ENCODE peak calls at places on chromosomes 13 and 19, in eight cellular contexts. L is adrenal gland, M is endothelial cell of umbilical vein, K is Peyer's patch, Q is HCT116, H is esophagus squamous epithelium, R is heart left ventricle, Y is IMR-90. T is an unnamed sample.
A peak's percentile ranks its signal among the peaks of the same experiment; 100 is the strongest.

GRCh38 chr19:17560205-17560595 is 4.8 kb downstream of the COLGALT1 start:
- DNase-seq in L (peak; percentile 80), M (peak; percentile 10), K (no peak), Q (no peak), H (no peak), R (no peak), Y (peak; percentile 93), T (peak; percentile 26)

GRCh38 chr19:57706346-57706745 is 2.7 kb downstream of the ZNF154 start:
- DNase-seq in L (no peak), M (no peak), K (no peak), Q (no peak), H (no peak), R (no peak), Y (no peak), T (no peak)

GRCh38 chr13:77859450-77859849 is 59.2 kb downstream of the EDNRB start:
- DNase-seq in L (peak; percentile 59), M (no peak), K (no peak), Q (no peak), H (no peak), R (no peak), Y (peak; percentile 82), T (peak; percentile 11)

GRCh38 chr13:84651288-84651687 is 769.0 kb upstream of the SLITRK1 start:
- DNase-seq in L (no peak), M (no peak), K (no peak), Q (no peak), H (no peak), R (no peak), Y (peak; percentile 85), T (peak; percentile 19)

GRCh38 chr13:97582170-97582569 is 148.2 kb downstream of the RAP2A start:
- DNase-seq in L (no peak), M (no peak), K (no peak), Q (no peak), H (no peak), R (no peak), Y (no peak), T (no peak)

GRCh38 chr13:99347911-99348451 is 40.8 kb upstream of the GPR183 start:
- DNase-seq in L (no peak), M (no peak), K (no peak), Q (no peak), H (no peak), R (no peak), Y (no peak), T (no peak)

GRCh38 chr13:40406405-40407138 is 259.9 kb downstream of the FOXO1 start:
- DNase-seq in L (no peak), M (peak; percentile 35), K (no peak), Q (peak; percentile 26), H (no peak), R (no peak), Y (peak; percentile 75), T (no peak)

GRCh38 chr13:109412232-109412935 is 374.0 kb downstream of the IRS2 start:
- DNase-seq in L (peak; percentile 85), M (peak; percentile 5), K (no peak), Q (peak; percentile 18), H (no peak), R (peak; percentile 67), Y (peak; percentile 33), T (peak; percentile 17)

GRCh38 chr13:111517641-111518010 is 197.2 kb downstream of the TEX29 start:
- DNase-seq in L (no peak), M (no peak), K (no peak), Q (no peak), H (no peak), R (no peak), Y (no peak), T (no peak)

GRCh38 chr19:31880283-31880682 is 465.1 kb upstream of the ZNF507 start:
- DNase-seq in L (no peak), M (no peak), K (no peak), Q (no peak), H (no peak), R (no peak), Y (no peak), T (no peak)

GRCh38 chr19:17078038-17078919 is 2.7 kb downstream of the MYO9B start:
- DNase-seq in L (no peak), M (no peak), K (no peak), Q (no peak), H (no peak), R (no peak), Y (no peak), T (no peak)

DNA sequence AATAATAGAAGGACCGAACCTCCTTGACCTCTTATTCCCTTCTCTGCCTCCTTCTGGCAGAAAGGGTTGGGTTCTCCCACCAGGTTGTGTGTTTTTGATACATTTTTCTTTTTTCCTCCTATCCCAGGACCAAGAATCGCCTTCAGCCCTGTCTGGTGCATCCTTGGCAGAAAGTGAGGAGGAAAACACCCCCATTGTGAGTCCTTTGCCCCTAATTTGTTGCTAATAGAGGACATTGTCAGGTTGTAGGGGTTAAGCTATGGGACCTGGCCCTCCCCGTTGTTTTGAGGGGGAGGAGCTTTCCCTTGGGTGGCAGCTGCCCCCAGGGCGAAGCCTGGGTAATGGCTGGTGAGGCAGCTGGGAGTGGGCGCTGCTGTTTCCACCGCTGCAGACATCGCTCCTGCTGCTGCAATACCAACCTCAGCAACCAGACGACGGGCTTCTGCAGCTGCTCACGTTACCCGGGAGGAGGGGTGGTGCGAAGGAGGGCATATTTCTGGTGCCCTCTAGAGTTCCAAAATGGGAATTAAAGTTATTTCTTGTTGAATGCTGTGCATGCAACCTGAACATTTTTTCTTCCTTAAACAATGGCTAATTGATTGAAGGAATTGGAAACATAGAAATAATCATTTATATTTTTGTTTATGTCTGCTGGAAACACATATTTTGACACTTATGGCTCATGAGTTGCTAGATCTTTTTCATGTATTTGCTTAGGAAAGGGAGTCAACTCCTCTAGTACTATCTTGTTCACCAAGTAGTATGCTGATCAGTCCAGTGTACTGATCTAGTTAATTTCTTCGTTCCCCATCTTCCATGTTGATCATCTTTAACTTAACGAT is 1.5 kb downstream of the ZMYM2 start:
- DNase-seq in L (peak; percentile 95), M (peak; percentile 91), K (peak; percentile 87), Q (peak; percentile 80), H (peak; percentile 73), R (peak; percentile 87), Y (peak; percentile 90), T (peak; percentile 89)
- TF ChIP-seq POLR2A in L (peak; percentile 92), M (no peak), K (peak; percentile 24), Q (no peak), H (peak; percentile 30), R (no peak), Y (no peak), T (peak; percentile 59)

GRCh38 chr19:15239337-15239949 is 7.2 kb upstream of the EPHX3 start:
- DNase-seq in L (no peak), M (no peak), K (no peak), Q (no peak), H (no peak), R (no peak), Y (no peak), T (no peak)
- TF ChIP-seq POLR2A in L (no peak), M (no peak), K (no peak), Q (no peak), H (no peak), R (no peak), Y (no peak), T (no peak)

DNA sequence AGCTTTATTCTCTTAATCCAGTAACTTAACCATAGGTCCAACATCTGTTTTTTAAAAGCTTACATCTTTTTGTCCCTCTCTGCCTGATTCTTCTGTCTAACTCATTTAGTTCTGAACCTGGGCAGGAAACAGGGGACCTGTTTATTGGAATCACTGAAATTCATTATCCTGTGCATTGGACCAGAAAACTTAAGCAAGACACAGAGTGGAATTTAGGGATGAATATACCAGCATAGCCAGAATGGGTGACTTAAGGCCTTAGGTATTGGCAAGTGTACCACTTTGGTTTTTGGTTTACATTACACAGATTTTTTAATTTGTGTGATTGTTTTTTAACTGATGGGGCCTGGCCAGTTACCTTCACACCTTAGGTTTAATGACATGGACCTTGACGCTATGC is 232.5 kb downstream of the GPC5 start:
- DNase-seq in L (no peak), M (no peak), K (no peak), Q (no peak), H (no peak), R (no peak), Y (no peak), T (no peak)
- TF ChIP-seq POLR2A in L (no peak), M (no peak), K (no peak), Q (no peak), H (no peak), R (no peak), Y (no peak), T (no peak)

GRCh38 chr19:803686-804418 is 6.6 kb downstream of the PTBP1 start:
- DNase-seq in L (no peak), M (no peak), K (no peak), Q (no peak), H (no peak), R (no peak), Y (no peak), T (no peak)
- TF ChIP-seq POLR2A in L (no peak), M (no peak), K (no peak), Q (no peak), H (no peak), R (no peak), Y (no peak), T (no peak)

DNA sequence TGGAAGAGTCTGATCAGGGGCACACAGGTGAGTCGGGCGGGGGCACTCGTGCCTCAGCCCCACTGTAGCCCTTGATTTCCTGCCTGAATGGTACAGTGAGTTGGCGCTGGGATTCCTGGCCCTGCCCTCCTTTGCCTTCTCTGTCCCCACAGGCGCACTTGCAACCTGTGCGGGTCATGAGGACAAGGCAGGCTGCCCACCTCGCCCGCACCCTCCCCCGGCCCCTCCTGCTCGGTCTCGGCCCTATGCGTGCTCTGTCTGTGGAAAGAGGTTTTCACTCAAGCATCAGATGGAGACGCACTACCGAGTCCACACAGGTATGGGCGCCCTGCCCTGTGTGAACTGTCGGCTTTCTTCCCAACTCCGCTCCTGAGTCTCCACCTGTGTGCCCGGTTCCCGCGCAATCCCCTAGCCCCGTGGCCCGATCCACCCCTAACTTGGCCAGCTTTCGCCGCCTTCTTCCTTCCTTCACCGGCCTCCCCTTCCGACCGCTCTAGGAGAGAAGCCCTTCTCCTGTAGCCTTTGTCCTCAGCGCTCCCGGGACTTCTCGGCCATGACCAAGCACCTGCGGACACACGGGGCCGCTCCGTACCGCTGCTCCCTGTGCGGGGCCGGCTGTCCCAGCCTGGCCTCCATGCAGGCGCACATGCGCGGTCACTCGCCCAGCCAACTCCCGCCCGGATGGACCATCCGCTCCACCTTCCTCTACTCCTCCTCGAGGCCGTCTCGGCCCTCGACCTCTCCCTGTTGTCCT is 1.6 kb upstream of the KMT2B start:
- DNase-seq in L (peak; percentile 81), M (no peak), K (peak; percentile 43), Q (no peak), H (no peak), R (peak; percentile 88), Y (peak; percentile 30), T (peak; percentile 70)
- TF ChIP-seq POLR2A in L (no peak), M (no peak), K (no peak), Q (peak; percentile 76), H (no peak), R (no peak), Y (no peak), T (no peak)

T was measured in body of pancreas.